ENCODE peak calls at places on chromosomes 16 and 17, in four cellular contexts. E is HepG2, P is K562, N is H1. Z is an unnamed sample.

GRCh38 chr17:49290690-49291326 is 60.2 kb upstream of the PHOSPHO1 start:
- DNase-seq in E (peak), P (peak), N (no peak), Z (no peak)

GRCh38 chr17:48647964-48648245 is 21.7 kb upstream of the HOXB9 start:
- DNase-seq in E (no peak), P (no peak), N (no peak), Z (no peak)

GRCh38 chr17:6471531-6472465 is 27.5 kb downstream of the PIMREG start:
- DNase-seq in E (no peak), P (peak), N (no peak), Z (no peak)

GRCh38 chr17:37527249-37527851 is 37.7 kb downstream of the DUSP14 start:
- DNase-seq in E (peak), P (peak), N (no peak), Z (no peak)

GRCh38 chr16:66131156-66131807 is 235.2 kb upstream of the CDH5 start:
- DNase-seq in E (no peak), P (no peak), N (no peak), Z (no peak)

GRCh38 chr16:78816499-78817441 is 717.3 kb downstream of the WWOX start:
- DNase-seq in E (no peak), P (no peak), N (no peak), Z (no peak)

GRCh38 chr17:50154604-50155003 is 4.1 kb upstream of the PPP1R9B start:
- DNase-seq in E (no peak), P (no peak), N (no peak), Z (no peak)

GRCh38 chr16:85400305-85401205 is 212.6 kb upstream of the GSE1 start:
- DNase-seq in E (no peak), P (no peak), N (no peak), Z (no peak)

GRCh38 chr16:2763173-2763572 is 10.7 kb downstream of the SRRM2 start:
- DNase-seq in E (no peak), P (no peak), N (no peak), Z (no peak)

GRCh38 chr16:83533193-83533592 is 274.6 kb upstream of the HSBP1 start:
- DNase-seq in E (no peak), P (no peak), N (no peak), Z (no peak)

GRCh38 chr16:6019490-6019991 is 921.9 kb upstream of the EEF2KMT start:
- DNase-seq in E (no peak), P (no peak), N (no peak), Z (no peak)

GRCh38 chr17:64732336-64733006 is 70.4 kb upstream of the SMURF2 start:
- DNase-seq in E (peak), P (peak), N (no peak), Z (no peak)

GRCh38 chr17:73138541-73139138 is 26.2 kb upstream of the SSTR2 start:
- DNase-seq in E (no peak), P (no peak), N (no peak), Z (no peak)
- TF ChIP-seq KDM1A in E (no peak), P (no peak), N (no peak), Z (no peak)

DNA sequence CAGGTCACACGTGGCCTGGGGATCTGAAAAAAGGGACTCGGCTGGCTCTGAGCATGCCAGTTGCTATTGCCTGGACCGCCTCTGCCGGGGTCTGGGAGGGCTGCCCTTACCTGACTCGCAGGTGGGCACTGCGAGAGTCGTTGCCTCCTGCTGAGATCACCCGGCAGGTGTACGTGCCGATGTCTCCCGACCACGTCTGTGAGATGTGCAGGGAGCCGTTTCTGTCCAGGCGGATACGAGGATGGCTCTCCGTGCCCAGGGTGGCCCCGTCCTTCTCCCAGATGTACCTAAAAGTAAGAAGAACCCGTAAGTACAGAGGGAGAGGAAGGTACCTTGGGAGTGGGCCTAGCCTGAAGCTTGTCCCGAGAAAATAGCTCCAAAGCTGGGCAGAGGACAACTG is 112.0 kb upstream of the CDC42EP4 start:
- DNase-seq in E (no peak), P (no peak), N (no peak), Z (no peak)
- TF ChIP-seq ATF3 in E (no peak), P (no peak), N (no peak), Z (no peak)

DNA sequence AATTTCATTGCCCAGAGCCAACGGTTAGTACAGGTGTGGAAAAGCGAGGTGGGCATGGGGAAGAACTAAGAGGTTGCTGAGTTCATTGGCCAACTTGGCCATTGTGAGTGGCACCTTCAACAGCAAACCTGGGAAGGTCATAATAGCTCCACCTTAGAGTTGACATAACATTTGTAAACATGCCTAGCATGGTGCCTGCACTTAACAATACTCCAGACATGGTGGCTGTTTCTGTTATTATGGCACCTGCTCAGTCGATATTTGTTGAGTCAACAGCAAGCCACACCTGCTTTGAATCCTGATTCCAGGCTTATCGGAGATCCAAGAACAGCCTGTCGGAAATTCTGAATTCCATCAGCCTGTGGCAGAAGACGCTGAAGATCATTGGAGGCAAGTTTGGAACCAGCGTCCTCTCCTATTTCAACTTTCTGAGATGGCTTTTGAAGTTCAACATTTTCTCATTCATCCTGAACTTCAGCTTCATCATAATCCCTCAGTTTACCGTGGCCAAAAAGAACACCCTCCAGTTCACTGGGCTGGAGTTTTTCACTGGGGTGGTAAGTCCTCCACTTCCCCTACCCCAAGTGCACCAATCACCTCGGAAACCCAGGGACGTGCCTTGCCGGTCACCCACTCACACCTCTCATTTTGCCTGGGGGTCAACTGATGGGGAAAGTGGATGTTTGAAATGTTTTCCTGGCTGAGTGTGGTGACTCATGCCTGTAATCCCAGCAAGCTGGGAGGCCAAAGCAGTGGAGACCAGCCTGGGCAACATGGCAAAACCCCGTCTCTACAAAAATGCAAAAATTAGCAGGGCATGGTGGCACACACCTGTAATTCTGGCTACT is 46.0 kb downstream of the TMC5 start:
- DNase-seq in E (no peak), P (no peak), N (no peak), Z (no peak)
- TF ChIP-seq KDM1A in E (no peak), P (no peak), N (no peak), Z (no peak)

GRCh38 chr16:28924399-28924761 is 658 bp downstream of the RABEP2 start:
- DNase-seq in E (no peak), P (no peak), N (no peak), Z (no peak)

GRCh38 chr16:28923652-28924398 is 1.2 kb downstream of the RABEP2 start:
- DNase-seq in E (peak), P (peak), N (no peak), Z (peak)

GRCh38 chr16:28924762-28925385 is at the start of gene RABEP2:
- DNase-seq in E (peak), P (peak), N (peak), Z (no peak)

GRCh38 chr16:28927815-28928214 is 2.8 kb upstream of the RABEP2 start:
- DNase-seq in E (no peak), P (no peak), N (no peak), Z (no peak)

DNA sequence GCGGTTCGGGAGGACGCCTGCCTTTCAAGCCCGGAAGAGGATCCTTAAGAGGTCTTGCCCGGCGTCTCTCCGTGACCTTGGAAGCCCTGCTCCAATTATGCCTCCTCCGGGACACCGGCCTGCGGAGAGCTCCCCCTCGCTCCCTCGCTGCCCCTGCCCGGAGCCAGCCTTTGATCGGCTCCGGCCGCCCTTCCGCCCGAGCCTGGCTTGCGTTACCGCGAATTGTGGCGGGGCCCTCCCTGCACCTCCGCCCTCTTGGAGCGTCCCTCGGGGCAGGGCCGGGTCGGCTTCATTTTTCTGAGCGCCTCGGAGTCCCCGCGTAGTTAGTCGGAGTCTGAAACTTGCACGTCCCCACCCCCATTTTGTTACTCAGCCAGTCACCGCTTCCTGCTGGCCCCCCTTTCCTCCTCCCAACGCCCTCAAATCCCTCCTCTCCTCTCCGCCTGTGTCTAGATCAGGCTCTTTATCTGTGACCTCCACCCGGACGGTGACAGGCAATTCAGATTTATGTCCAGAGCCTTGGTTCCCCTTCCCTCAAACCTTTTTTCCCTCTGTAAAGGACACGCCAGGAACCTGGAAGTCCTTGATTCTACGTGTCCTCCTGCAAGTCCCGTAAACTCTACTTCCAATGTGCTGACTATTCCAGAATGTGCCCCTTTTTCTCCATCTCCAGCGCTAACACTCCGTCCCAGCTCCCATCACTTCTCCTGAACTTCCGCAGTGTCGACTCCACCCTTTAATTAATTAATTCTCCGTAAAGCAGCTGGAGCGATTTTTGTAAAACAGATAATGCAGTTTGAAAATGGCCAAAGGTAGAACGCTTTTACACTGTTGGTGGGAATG is 569 bp upstream of the RABEP2 start:
- DNase-seq in E (peak), P (peak), N (peak), Z (no peak)
- TF ChIP-seq ATF3 in E (no peak), P (peak), N (no peak), Z (no peak)

GRCh38 chr16:46687486-46687885 is 1.5 kb downstream of the VPS35 start:
- DNase-seq in E (no peak), P (no peak), N (no peak), Z (no peak)
- TF ChIP-seq KDM1A in E (no peak), P (no peak), N (no peak), Z (no peak)

GRCh38 chr17:28896491-28896883 is 1.0 kb downstream of the FLOT2 start:
- DNase-seq in E (no peak), P (no peak), N (no peak), Z (no peak)
- TF ChIP-seq ATF3 in E (no peak), P (no peak), N (no peak), Z (no peak)

Z was measured in GM12878.